ENCODE peak calls at places on chromosomes 11 and 22, in six cellular contexts. Z, W, X, V, N and M are unnamed samples.

GRCh38 chr11:83933008-83933407 is 646.8 kb upstream of the CCDC90B start:
- DNase-seq in Z (no peak), W (no peak), X (no peak), V (no peak), N (no peak), M (no peak)

GRCh38 chr11:75445315-75445953 is 12.4 kb upstream of the KLHL35 start:
- DNase-seq in Z (peak), W (peak), X (peak), V (peak), N (peak), M (peak)

GRCh38 chr22:30325065-30325720 is 1.5 kb downstream of the TBC1D10A start:
- DNase-seq in Z (peak), W (no peak), X (peak), V (peak), N (peak), M (no peak)

GRCh38 chr22:23910496-23911190 is 16.5 kb downstream of the MIF start:
- DNase-seq in Z (no peak), W (no peak), X (no peak), V (no peak), N (no peak), M (no peak)

GRCh38 chr11:97610000-97610399 is 1220.2 kb downstream of the JRKL start:
- DNase-seq in Z (no peak), W (no peak), X (no peak), V (no peak), N (no peak), M (peak)

GRCh38 chr11:20729597-20730095 is 60.3 kb downstream of the NELL1 start:
- DNase-seq in Z (no peak), W (no peak), X (no peak), V (no peak), N (no peak), M (no peak)

GRCh38 chr11:36328956-36329673 is 33.0 kb downstream of the PRR5L start:
- DNase-seq in Z (no peak), W (no peak), X (no peak), V (no peak), N (no peak), M (no peak)

GRCh38 chr11:33168605-33169240 is 7.4 kb upstream of the CSTF3 start:
- DNase-seq in Z (peak), W (no peak), X (no peak), V (no peak), N (no peak), M (no peak)

GRCh38 chr11:86644291-86644690 is 28.1 kb downstream of the ME3 start:
- DNase-seq in Z (peak), W (no peak), X (no peak), V (no peak), N (no peak), M (no peak)

GRCh38 chr22:42313804-42314581 is 43.5 kb upstream of the TCF20 start:
- DNase-seq in Z (peak), W (no peak), X (peak), V (peak), N (peak), M (peak)

GRCh38 chr22:37559901-37560681 is at the start of gene CDC42EP1:
- DNase-seq in Z (peak), W (peak), X (peak), V (peak), N (peak), M (no peak)

GRCh38 chr11:72579816-72580647 is 94.2 kb downstream of the PDE2A start:
- DNase-seq in Z (no peak), W (no peak), X (no peak), V (peak), N (peak), M (no peak)

GRCh38 chr11:11416917-11417316 is 63.9 kb upstream of the CSNK2A3 start:
- DNase-seq in Z (peak), W (no peak), X (no peak), V (no peak), N (no peak), M (no peak)

GRCh38 chr11:57483570-57483934 is 23.2 kb downstream of the RTN4RL2 start:
- DNase-seq in Z (no peak), W (no peak), X (no peak), V (no peak), N (no peak), M (no peak)

GRCh38 chr11:2927851-2928604 is 1.2 kb downstream of the PHLDA2 start:
- DNase-seq in Z (peak), W (no peak), X (no peak), V (peak), N (peak), M (no peak)

GRCh38 chr11:15937601-15938361 is 418.6 kb downstream of the SOX6 start:
- DNase-seq in Z (peak), W (no peak), X (no peak), V (no peak), N (no peak), M (no peak)

GRCh38 chr22:37742374-37743092 is 45.7 kb downstream of the TRIOBP start:
- DNase-seq in Z (peak), W (peak), X (no peak), V (no peak), N (no peak), M (no peak)

GRCh38 chr11:125397421-125397820 is 98.6 kb downstream of the FEZ1 start:
- DNase-seq in Z (no peak), W (no peak), X (no peak), V (no peak), N (peak), M (no peak)

GRCh38 chr11:123261345-123262106 is 66.5 kb upstream of the CLMP start:
- DNase-seq in Z (peak), W (peak), X (peak), V (peak), N (peak), M (peak)

GRCh38 chr11:61841636-61842332 is 13.7 kb downstream of the FADS2 start:
- DNase-seq in Z (no peak), W (no peak), X (peak), V (no peak), N (no peak), M (no peak)

GRCh38 chr22:35727436-35727835 is 9.8 kb downstream of the APOL5 start:
- DNase-seq in Z (peak), W (no peak), X (peak), V (no peak), N (no peak), M (no peak)

GRCh38 chr11:697028-697491 is 1.4 kb downstream of the TMEM80 start:
- DNase-seq in Z (peak), W (no peak), X (no peak), V (no peak), N (no peak), M (peak)

GRCh38 chr22:23080542-23081290 is 10.4 kb downstream of the GNAZ start:
- DNase-seq in Z (no peak), W (no peak), X (no peak), V (no peak), N (no peak), M (no peak)

GRCh38 chr11:56950510-56950909 is 38.2 kb upstream of the OR5AK2 start:
- DNase-seq in Z (no peak), W (no peak), X (no peak), V (no peak), N (no peak), M (no peak)

GRCh38 chr11:8839957-8840945 is 70.7 kb upstream of the AKIP1 start:
- DNase-seq in Z (peak), W (peak), X (peak), V (peak), N (no peak), M (no peak)

GRCh38 chr11:2150206-2150847 is 10.7 kb downstream of the INS start:
- DNase-seq in Z (peak), W (no peak), X (no peak), V (no peak), N (no peak), M (no peak)

GRCh38 chr11:74546752-74547151 is 45.6 kb upstream of the POLD3 start:
- DNase-seq in Z (no peak), W (no peak), X (no peak), V (peak), N (peak), M (no peak)

GRCh38 chr11:100930185-100930778 is 199.3 kb downstream of the PGR start:
- DNase-seq in Z (peak), W (no peak), X (no peak), V (no peak), N (no peak), M (peak)

GRCh38 chr11:128039140-128040021 is 548.0 kb downstream of the ETS1 start:
- DNase-seq in Z (peak), W (peak), X (no peak), V (peak), N (peak), M (peak)

GRCh38 chr11:64844330-64845124 is at the start of gene CDC42BPG:
- DNase-seq in Z (peak), W (peak), X (peak), V (peak), N (peak), M (peak)

GRCh38 chr22:43824724-43825485 is 12.8 kb upstream of the EFCAB6 start:
- DNase-seq in Z (no peak), W (no peak), X (no peak), V (no peak), N (peak), M (no peak)

GRCh38 chr11:22752908-22753310 is 76.7 kb downstream of the SVIP start:
- DNase-seq in Z (no peak), W (no peak), X (no peak), V (no peak), N (no peak), M (no peak)

GRCh38 chr11:13061294-13061990 is 52.3 kb downstream of the RASSF10 start:
- DNase-seq in Z (no peak), W (no peak), X (no peak), V (no peak), N (no peak), M (no peak)

GRCh38 chr11:34599406-34599901 is 21.4 kb upstream of the EHF start:
- DNase-seq in Z (peak), W (no peak), X (no peak), V (no peak), N (no peak), M (peak)

GRCh38 chr11:44219830-44220778 is 89.8 kb downstream of the ALX4 start:
- DNase-seq in Z (peak), W (no peak), X (no peak), V (no peak), N (no peak), M (no peak)

DNA sequence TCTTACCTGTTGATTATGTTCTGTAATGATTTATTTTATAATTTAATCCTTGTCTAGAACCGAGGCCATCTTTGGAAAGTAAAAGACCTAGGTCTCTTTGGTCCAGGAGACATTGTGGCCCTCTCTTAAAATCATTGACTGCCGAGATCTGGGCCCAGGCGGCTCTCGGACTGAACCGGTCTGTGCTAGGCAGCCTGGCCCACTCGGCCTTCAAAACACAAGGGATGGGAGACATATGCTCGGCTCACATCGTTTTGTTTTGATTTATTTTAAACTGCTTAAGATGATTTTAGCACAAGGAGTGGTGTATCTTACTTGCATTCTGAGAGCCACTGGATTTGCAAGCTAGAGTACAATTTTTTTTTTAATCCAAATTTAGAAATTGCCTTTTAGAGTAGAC is 80.2 kb upstream of the WNT7B start:
- DNase-seq in Z (no peak), W (peak), X (peak), V (peak), N (peak), M (no peak)
- H3K4me3 ChIP-seq in Z (no peak), W (peak), X (no peak), V (no peak), N (no peak), M (no peak)

GRCh38 chr11:76783901-76784813 is 1.0 kb downstream of the TSKU start:
- DNase-seq in Z (peak), W (peak), X (peak), V (peak), N (peak), M (no peak)
- H3K4me3 ChIP-seq in Z (peak), W (peak), X (peak), V (peak), N (peak), M (peak)

GRCh38 chr11:66082936-66083698 is 13.0 kb downstream of the PACS1 start:
- DNase-seq in Z (no peak), W (no peak), X (no peak), V (no peak), N (no peak), M (no peak)

GRCh38 chr11:66089067-66089466 is 19.0 kb downstream of the PACS1 start:
- DNase-seq in Z (no peak), W (no peak), X (no peak), V (no peak), N (no peak), M (no peak)

GRCh38 chr11:66090288-66090687 is 20.2 kb downstream of the PACS1 start:
- DNase-seq in Z (no peak), W (no peak), X (no peak), V (no peak), N (no peak), M (no peak)

GRCh38 chr11:66085071-66085470 is 15.0 kb downstream of the PACS1 start:
- DNase-seq in Z (no peak), W (no peak), X (no peak), V (no peak), N (no peak), M (no peak)

GRCh38 chr11:66087148-66087908 is 17.3 kb downstream of the PACS1 start:
- DNase-seq in Z (no peak), W (no peak), X (no peak), V (no peak), N (no peak), M (no peak)
- H3K4me3 ChIP-seq in Z (no peak), W (no peak), X (no peak), V (no peak), N (no peak), M (no peak)

DNA sequence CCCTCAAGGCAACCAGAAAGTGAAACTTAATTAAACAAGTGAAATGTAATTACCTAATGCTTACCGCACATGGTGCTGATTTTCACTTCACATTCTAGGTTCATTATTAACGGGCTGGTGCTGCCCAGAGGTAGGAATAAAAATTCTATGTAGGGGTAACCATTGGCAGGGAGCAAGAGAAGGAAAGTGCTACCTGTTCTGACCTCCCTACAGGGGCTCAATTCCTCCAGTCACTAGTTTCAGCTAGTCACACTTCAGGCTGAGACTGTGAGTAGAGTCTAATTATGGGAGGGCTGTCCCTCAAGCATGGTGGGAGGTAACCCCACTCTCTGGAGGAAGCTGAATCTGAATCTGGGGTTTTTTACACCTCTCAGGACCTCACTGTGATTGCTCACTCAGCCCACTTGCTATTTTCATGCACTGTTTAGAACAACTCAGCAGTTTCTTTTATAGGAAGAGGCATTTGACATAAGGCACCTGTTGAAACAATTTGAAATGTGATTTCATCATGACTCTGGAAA is 75.4 kb downstream of the MAML2 start:
- DNase-seq in Z (peak), W (no peak), X (no peak), V (no peak), N (no peak), M (peak)
- H3K4me3 ChIP-seq in Z (no peak), W (no peak), X (no peak), V (no peak), N (no peak), M (peak)

GRCh38 chr22:19886605-19887250 is 32.1 kb upstream of the GNB1L start:
- DNase-seq in Z (peak), W (no peak), X (no peak), V (no peak), N (no peak), M (no peak)
- H3K4me3 ChIP-seq in Z (no peak), W (no peak), X (no peak), V (no peak), N (no peak), M (no peak)

GRCh38 chr22:50261615-50262459 is at the start of gene MAPK12:
- DNase-seq in Z (no peak), W (peak), X (no peak), V (no peak), N (no peak), M (peak)

GRCh38 chr22:50260801-50261614 is 475 bp downstream of the MAPK12 start:
- DNase-seq in Z (peak), W (no peak), X (peak), V (no peak), N (no peak), M (peak)

GRCh38 chr22:50259302-50259701 is 2.2 kb downstream of the MAPK12 start:
- DNase-seq in Z (no peak), W (no peak), X (no peak), V (no peak), N (no peak), M (no peak)

GRCh38 chr22:50258361-50259292 is 2.9 kb downstream of the MAPK12 start:
- DNase-seq in Z (no peak), W (peak), X (no peak), V (no peak), N (no peak), M (no peak)

DNA sequence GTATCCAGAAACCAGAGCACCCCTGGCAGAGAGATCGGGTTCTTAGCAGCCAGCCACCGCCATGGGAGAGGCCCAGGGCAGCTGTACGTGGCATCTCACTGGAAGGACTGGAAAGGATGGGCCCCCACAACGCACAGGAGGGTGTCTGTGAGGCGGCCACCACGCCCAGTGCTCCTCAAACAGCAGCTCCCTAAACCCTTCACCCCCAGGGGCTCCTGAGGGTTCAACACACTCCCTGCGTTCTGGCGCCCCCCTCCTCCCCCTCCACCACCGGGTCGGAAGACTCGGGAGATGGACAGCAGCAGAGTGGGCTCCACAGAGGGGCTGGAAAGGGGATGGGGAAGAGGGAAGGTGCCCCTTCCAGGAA is 1.1 kb downstream of the MAPK12 start:
- DNase-seq in Z (no peak), W (no peak), X (no peak), V (no peak), N (no peak), M (no peak)
- H3K4me3 ChIP-seq in Z (peak), W (peak), X (peak), V (no peak), N (peak), M (peak)

GRCh38 chr11:62919898-62920640 is 1.1 kb downstream of the CHRM1 start:
- DNase-seq in Z (no peak), W (no peak), X (no peak), V (no peak), N (no peak), M (no peak)

GRCh38 chr11:62919476-62919875 is 1.7 kb downstream of the CHRM1 start:
- DNase-seq in Z (no peak), W (no peak), X (no peak), V (no peak), N (no peak), M (no peak)

GRCh38 chr11:62918531-62918930 is 2.6 kb downstream of the CHRM1 start:
- DNase-seq in Z (no peak), W (no peak), X (no peak), V (no peak), N (no peak), M (no peak)

GRCh38 chr11:62921201-62921572 is at the start of gene CHRM1:
- DNase-seq in Z (no peak), W (no peak), X (no peak), V (peak), N (no peak), M (no peak)

GRCh38 chr11:62917906-62918502 is 3.2 kb downstream of the CHRM1 start:
- DNase-seq in Z (no peak), W (no peak), X (no peak), V (no peak), N (no peak), M (no peak)
- H3K4me3 ChIP-seq in Z (no peak), W (no peak), X (no peak), V (no peak), N (no peak), M (no peak)

DNA sequence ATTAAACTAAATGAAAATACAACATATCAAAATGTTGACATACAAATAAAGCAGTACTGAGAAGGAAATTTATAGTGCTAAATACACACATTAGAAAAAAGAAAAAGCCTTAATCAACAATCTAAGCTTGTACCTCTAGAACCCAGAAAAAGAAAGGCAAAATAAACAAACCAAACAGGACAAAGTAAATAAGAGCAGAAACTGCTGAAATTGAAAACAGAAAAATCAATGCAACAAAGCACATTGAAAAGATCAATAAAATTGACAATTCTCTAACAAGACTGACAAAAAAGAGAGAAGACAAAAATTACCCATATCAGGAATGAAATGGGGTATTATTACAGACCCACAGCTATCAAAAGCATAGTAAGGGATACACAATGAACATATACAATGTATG is 21.0 kb downstream of the DCUN1D5 start:
- DNase-seq in Z (no peak), W (no peak), X (no peak), V (no peak), N (no peak), M (no peak)
- H3K4me3 ChIP-seq in Z (no peak), W (no peak), X (no peak), V (no peak), N (no peak), M (no peak)

GRCh38 chr22:50251472-50252054 is 498 bp upstream of the HDAC10 start:
- DNase-seq in Z (no peak), W (no peak), X (no peak), V (no peak), N (no peak), M (no peak)
- H3K4me3 ChIP-seq in Z (peak), W (peak), X (peak), V (peak), N (peak), M (no peak)